ENCODE peak calls at places on chromosome 20, in seven cellular contexts. Q, B, S, I, X, J and H are unnamed samples.

GRCh38 chr20:32031007-32031958 is 20.8 kb upstream of the HCK start:
- DNase-seq in Q (peak), B (peak), S (peak), I (peak), X (peak), J (peak), H (peak)

GRCh38 chr20:32527052-32527446 is 58.1 kb downstream of the NOL4L start:
- DNase-seq in Q (no peak), B (no peak), S (no peak), I (no peak), X (no peak), J (no peak), H (no peak)

GRCh38 chr20:63553933-63554290 is at the start of gene FNDC11:
- DNase-seq in Q (no peak), B (no peak), S (no peak), I (no peak), X (peak), J (no peak), H (no peak)

GRCh38 chr20:56428388-56428787 is 16.3 kb downstream of the CASS4 start:
- DNase-seq in Q (no peak), B (no peak), S (no peak), I (no peak), X (no peak), J (no peak), H (no peak)

GRCh38 chr20:25237610-25238318 is 10.1 kb upstream of the PYGB start:
- DNase-seq in Q (peak), B (peak), S (peak), I (no peak), X (peak), J (peak), H (peak)

GRCh38 chr20:16785221-16785620 is 37.1 kb downstream of the OTOR start:
- DNase-seq in Q (no peak), B (no peak), S (no peak), I (no peak), X (peak), J (no peak), H (no peak)

GRCh38 chr20:24337074-24337473 is 132.4 kb upstream of the SYNDIG1 start:
- DNase-seq in Q (peak), B (no peak), S (peak), I (no peak), X (peak), J (no peak), H (no peak)

GRCh38 chr20:60921021-60921622 is 330.9 kb upstream of the CDH4 start:
- DNase-seq in Q (no peak), B (no peak), S (no peak), I (no peak), X (peak), J (no peak), H (no peak)

GRCh38 chr20:50735813-50736212 is 4.4 kb downstream of the PARD6B start:
- DNase-seq in Q (no peak), B (no peak), S (no peak), I (no peak), X (no peak), J (peak), H (no peak)

GRCh38 chr20:51092238-51092822 is 69.4 kb upstream of the KCNG1 start:
- DNase-seq in Q (no peak), B (no peak), S (no peak), I (no peak), X (peak), J (no peak), H (no peak)

GRCh38 chr20:33450867-33451266 is 7.3 kb upstream of the SNTA1 start:
- DNase-seq in Q (peak), B (no peak), S (peak), I (no peak), X (peak), J (peak), H (no peak)

GRCh38 chr20:41632896-41633295 is 14.7 kb upstream of the CHD6 start:
- DNase-seq in Q (peak), B (no peak), S (peak), I (no peak), X (peak), J (peak), H (no peak)

GRCh38 chr20:25294459-25295385 is 46.8 kb downstream of the PYGB start:
- DNase-seq in Q (peak), B (no peak), S (peak), I (peak), X (peak), J (peak), H (no peak)

GRCh38 chr20:62617711-62618483 is 24.4 kb upstream of the SLCO4A1 start:
- DNase-seq in Q (no peak), B (peak), S (peak), I (no peak), X (no peak), J (no peak), H (no peak)

GRCh38 chr20:56032251-56032650 is 26.9 kb upstream of the CBLN4 start:
- DNase-seq in Q (peak), B (no peak), S (no peak), I (no peak), X (no peak), J (no peak), H (no peak)

GRCh38 chr20:20552076-20552475 is 160.4 kb downstream of the RALGAPA2 start:
- DNase-seq in Q (no peak), B (no peak), S (no peak), I (no peak), X (no peak), J (no peak), H (no peak)

GRCh38 chr20:33541797-33542196 is 51.9 kb downstream of the CBFA2T2 start:
- DNase-seq in Q (no peak), B (no peak), S (no peak), I (no peak), X (no peak), J (no peak), H (no peak)

GRCh38 chr20:49675368-49676151 is 38.1 kb downstream of the B4GALT5 start:
- DNase-seq in Q (no peak), B (no peak), S (peak), I (no peak), X (no peak), J (peak), H (no peak)

GRCh38 chr20:3995067-3995748 is 20.1 kb downstream of the RNF24 start:
- DNase-seq in Q (no peak), B (no peak), S (peak), I (no peak), X (peak), J (peak), H (no peak)

GRCh38 chr20:11387189-11387754 is 530.4 kb upstream of the BTBD3 start:
- DNase-seq in Q (peak), B (no peak), S (peak), I (no peak), X (peak), J (peak), H (no peak)

GRCh38 chr20:16955971-16956370 is 207.8 kb downstream of the OTOR start:
- DNase-seq in Q (no peak), B (no peak), S (no peak), I (no peak), X (no peak), J (no peak), H (no peak)

GRCh38 chr20:63628246-63628975 is 1.5 kb upstream of the GMEB2 start:
- DNase-seq in Q (peak), B (no peak), S (peak), I (peak), X (peak), J (peak), H (peak)

GRCh38 chr20:1330075-1330830 is 1.3 kb upstream of the SDCBP2 start:
- DNase-seq in Q (no peak), B (peak), S (no peak), I (peak), X (peak), J (no peak), H (no peak)

GRCh38 chr20:58339741-58340140 is 30.2 kb downstream of the RAB22A start:
- DNase-seq in Q (no peak), B (no peak), S (no peak), I (no peak), X (no peak), J (no peak), H (no peak)

GRCh38 chr20:54266844-54267243 is 59.0 kb downstream of the PFDN4 start:
- DNase-seq in Q (no peak), B (no peak), S (no peak), I (no peak), X (no peak), J (no peak), H (no peak)

GRCh38 chr20:8212286-8212685 is 80.2 kb downstream of the PLCB1 start:
- DNase-seq in Q (peak), B (no peak), S (no peak), I (no peak), X (no peak), J (peak), H (no peak)

GRCh38 chr20:45330476-45330875 is 17.7 kb downstream of the SDC4 start:
- DNase-seq in Q (no peak), B (no peak), S (no peak), I (no peak), X (no peak), J (no peak), H (no peak)

GRCh38 chr20:58374906-58375760 is 13.9 kb upstream of the VAPB start:
- DNase-seq in Q (peak), B (no peak), S (peak), I (no peak), X (peak), J (no peak), H (no peak)